ENCODE peak calls at places on chromosomes 6 and 20, in nine cellular contexts. O is CD8-positive, alpha-beta memory T cell; M is cardiac muscle cell; D is heart left ventricle; P is heart right ventricle; A is tibial nerve; E is HCT116; L is transverse colon; V is aorta. H is an unnamed sample. For H3K9me3, the result is how much of the 10 kb centered on the place peaks cover.

GRCh38 chr20:17849901-17850673 is 118.5 kb downstream of the SNX5 start:
- DNase-seq in E (peak), A (peak), V (peak), D (peak), M (no peak), L (peak), P (peak), O (no peak), H (no peak)

GRCh38 chr20:56903858-56904257 is 274.8 kb downstream of the TFAP2C start:
- DNase-seq in O (no peak), P (no peak), D (no peak), V (no peak), M (no peak), A (no peak), E (no peak), L (no peak), H (no peak)

GRCh38 chr20:50304883-50305635 is 114.4 kb downstream of the CEBPB start:
- DNase-seq in P (peak), M (no peak), E (no peak), V (peak), D (peak), A (peak), L (peak), O (no peak), H (no peak)

GRCh38 chr20:21684671-21685070 is 20.8 kb upstream of the PAX1 start:
- DNase-seq in A (no peak), E (no peak), D (no peak), V (no peak), L (no peak), P (no peak), O (no peak), M (no peak), H (no peak)

GRCh38 chr6:43575105-43575771 is 600 bp downstream of the XPO5 start:
- DNase-seq in L (peak), O (no peak), D (no peak), V (peak), M (peak), P (no peak), A (no peak), E (no peak), H (peak)

GRCh38 chr20:39214778-39215177 is 252.6 kb downstream of the DHX35 start:
- DNase-seq in D (no peak), A (no peak), O (no peak), P (no peak), L (no peak), E (no peak), M (no peak), V (no peak), H (no peak)

GRCh38 chr6:104486003-104486402 is 373.7 kb downstream of the HACE1 start:
- DNase-seq in D (no peak), A (no peak), V (no peak), P (no peak), M (no peak), O (no peak), E (no peak), L (no peak), H (no peak)

GRCh38 chr6:28943557-28944411 is 20.0 kb upstream of the TRIM27 start:
- DNase-seq in A (peak), M (peak), V (peak), P (peak), E (no peak), D (peak), L (peak), O (no peak), H (peak)

GRCh38 chr20:50645253-50646068 is 45.9 kb downstream of the RIPOR3 start:
- DNase-seq in A (peak), O (no peak), M (peak), L (peak), D (peak), E (peak), P (peak), V (peak), H (peak)

GRCh38 chr6:42961020-42961470 is 491 bp downstream of the GNMT start:
- DNase-seq in D (no peak), O (no peak), L (no peak), E (no peak), M (no peak), V (no peak), P (no peak), A (no peak), H (no peak)

GRCh38 chr6:19311786-19312185 is 525.4 kb upstream of the ID4 start:
- DNase-seq in V (no peak), A (no peak), E (no peak), M (no peak), O (no peak), L (no peak), D (no peak), P (no peak), H (peak)
- H3K27ac ChIP-seq in V (no peak), A (no peak), E (no peak), M (peak), O (no peak), L (no peak), D (no peak), P (no peak), H (no peak)

DNA sequence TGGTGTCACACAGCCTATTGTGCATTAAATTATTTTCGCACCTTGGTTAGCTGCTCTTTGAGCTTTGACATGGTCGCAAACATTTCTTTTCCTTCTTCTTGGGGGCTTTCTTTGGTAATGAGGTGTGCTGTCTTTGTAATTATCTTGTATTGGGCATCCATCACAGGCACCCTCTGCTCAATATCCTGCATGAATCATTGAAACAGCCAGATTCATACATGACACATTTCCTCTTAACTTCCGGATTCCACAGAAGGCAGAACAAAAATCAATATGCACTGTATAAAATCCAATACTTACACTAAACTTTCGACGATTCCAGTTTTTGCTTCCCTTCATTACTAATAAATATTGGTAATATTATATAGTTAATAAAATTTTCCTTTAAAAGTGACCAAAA is 175.6 kb downstream of the SYNE1 start:
- DNase-seq in O (no peak), M (no peak), A (no peak), L (no peak), E (no peak), V (no peak), D (no peak), P (no peak), H (no peak)
- H3K9me3 ChIP-seq in O (under half), M (under half), A (under half), L (under half), E (under half), V (under half), D (under half), P (under half), H (under half)

DNA sequence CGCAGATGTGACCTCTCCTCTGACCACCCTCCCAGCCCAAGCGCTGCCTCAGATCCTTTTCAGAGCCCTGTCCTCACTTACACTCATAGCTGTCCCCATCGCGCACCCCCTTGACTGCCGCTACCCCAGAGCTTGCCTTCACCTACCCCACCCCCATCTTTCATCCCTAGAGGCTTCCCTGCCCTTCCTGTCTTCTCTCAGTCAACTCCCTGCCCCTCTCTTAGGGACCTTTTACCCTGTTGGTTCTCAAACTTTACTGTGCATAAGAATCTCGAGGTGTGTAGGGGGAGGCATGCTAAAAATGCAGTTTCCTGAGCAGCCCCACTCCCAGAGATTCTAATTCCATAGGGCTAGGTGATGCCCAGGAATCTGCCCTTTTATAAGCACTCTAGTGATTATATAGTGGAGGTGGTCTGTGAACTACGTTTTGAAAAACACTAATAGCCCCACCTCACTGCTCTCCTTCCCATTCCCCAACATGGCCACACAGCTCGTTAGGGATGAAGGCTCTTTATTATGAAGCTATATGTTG is 725 bp downstream of the TM9SF4 start:
- DNase-seq in A (no peak), D (no peak), P (no peak), O (no peak), E (no peak), V (no peak), M (no peak), L (no peak), H (no peak)
- H3K4me3 ChIP-seq in A (peak), D (peak), P (peak), O (peak), E (peak), V (peak), M (peak), L (peak), H (peak)

DNA sequence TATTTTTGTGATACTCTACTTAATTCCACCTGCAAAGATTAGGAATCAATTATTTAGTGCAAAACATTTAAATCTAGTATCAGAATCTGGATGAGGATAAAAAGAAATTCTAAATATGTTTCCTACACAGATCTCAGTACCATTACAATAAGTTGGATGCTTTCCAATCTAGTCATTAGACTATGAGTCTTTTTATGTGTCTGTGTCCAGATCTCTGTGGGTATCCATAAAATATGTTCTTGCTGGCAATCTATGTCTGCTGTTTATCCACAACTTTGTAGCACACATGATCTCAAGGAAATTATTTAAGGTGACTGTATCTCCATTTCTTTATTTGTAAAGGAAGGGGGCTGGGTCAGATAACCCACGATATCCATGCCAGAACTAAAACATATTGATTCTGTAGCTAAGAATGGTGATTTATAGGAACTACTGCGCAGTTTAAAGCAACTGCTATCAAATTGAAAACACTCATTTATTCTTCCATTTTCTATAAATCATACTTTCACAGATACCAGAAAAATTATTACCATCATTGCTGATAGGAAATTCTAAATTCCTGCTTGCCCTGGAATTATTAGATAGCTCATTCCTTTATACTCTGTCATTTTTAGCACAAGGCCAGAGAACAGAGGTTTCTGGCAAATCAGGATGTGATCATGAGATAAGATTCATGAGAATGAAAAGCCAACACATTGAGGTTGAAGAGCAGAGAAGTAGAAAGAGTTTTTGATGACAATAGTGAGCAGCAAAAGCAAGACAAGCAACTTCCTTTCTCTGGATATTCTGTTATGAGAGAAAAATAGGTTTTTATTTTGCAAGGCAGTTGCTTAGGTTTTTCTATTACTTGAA is 851.4 kb upstream of the CITED2 start:
- DNase-seq in M (no peak), L (no peak), O (no peak), D (no peak), A (no peak), E (no peak), P (no peak), V (no peak), H (no peak)
- H3K27ac ChIP-seq in M (no peak), L (no peak), O (no peak), D (no peak), A (no peak), E (no peak), P (no peak), V (no peak), H (no peak)

GRCh38 chr6:169852504-169853195 is 101.2 kb downstream of the ERMARD start:
- DNase-seq in O (no peak), D (peak), P (no peak), A (no peak), V (no peak), E (no peak), M (no peak), L (no peak), H (no peak)
- H3K9me3 ChIP-seq in O (under half), D (under half), P (under half), A (under half), V (under half), E (under half), M (under half), L (under half), H (under half)

GRCh38 chr6:2245954-2246863 is 804 bp upstream of the GMDS start:
- DNase-seq in D (peak), M (peak), A (peak), E (peak), V (peak), P (peak), L (peak), O (peak), H (no peak)
- H3K4me3 ChIP-seq in D (peak), M (peak), A (peak), E (peak), V (peak), P (peak), L (peak), O (peak), H (peak)

DNA sequence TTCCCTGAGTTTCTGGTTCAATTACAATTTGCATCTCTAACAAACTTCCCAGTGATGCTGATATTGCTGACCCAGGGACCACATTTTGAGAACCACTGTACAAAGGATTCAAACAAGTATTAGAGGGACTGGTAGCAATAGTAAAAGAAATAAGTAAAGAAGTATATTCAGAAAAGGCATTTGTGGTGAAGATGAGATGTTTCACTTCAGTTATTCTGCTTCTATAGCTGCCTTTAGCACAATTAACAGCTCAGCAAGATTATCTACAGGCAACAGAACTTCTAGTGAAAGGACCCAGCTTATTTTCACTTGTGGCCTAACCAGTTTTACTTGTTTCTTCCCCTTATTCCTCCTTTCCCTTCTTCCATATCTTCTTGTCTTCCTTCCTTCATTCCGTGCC is 149.4 kb downstream of the PHF3 start:
- DNase-seq in E (no peak), O (no peak), V (no peak), D (no peak), P (no peak), L (no peak), M (no peak), A (no peak), H (no peak)
- H3K27ac ChIP-seq in E (no peak), O (no peak), V (no peak), D (no peak), P (no peak), L (no peak), M (no peak), A (no peak), H (no peak)

GRCh38 chr6:36160147-36160760 is 29.9 kb downstream of the MAPK13 start:
- DNase-seq in E (no peak), M (no peak), D (no peak), A (no peak), O (no peak), P (no peak), L (no peak), V (no peak), H (no peak)

GRCh38 chr6:36154286-36154685 is 24.0 kb downstream of the MAPK13 start:
- DNase-seq in P (no peak), D (no peak), E (no peak), A (no peak), L (no peak), O (no peak), M (no peak), V (no peak), H (no peak)

GRCh38 chr6:36150283-36150682 is 20.0 kb downstream of the MAPK13 start:
- DNase-seq in P (no peak), M (no peak), A (no peak), L (no peak), D (no peak), O (no peak), E (no peak), V (no peak), H (no peak)

DNA sequence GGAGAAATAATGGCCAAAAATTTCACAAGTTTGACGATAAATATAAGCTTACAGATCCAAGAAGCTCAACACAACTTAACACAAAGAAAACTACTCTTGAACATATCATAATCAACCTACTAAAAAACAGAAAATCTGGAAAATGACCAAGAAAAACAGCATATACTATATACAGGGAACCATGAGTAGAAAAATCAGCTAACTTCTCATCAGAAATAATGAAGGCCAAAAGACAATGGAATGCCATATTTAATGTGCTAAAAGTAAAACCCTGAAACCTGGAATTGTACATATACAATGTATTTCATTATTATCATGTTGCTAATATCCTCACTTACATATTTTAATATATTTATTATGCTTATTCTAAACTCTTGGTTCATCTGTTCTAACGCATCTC is 25.3 kb downstream of the MAPK13 start:
- DNase-seq in E (no peak), O (no peak), M (no peak), D (no peak), P (no peak), V (no peak), L (no peak), A (no peak), H (no peak)
- H3K9me3 ChIP-seq in E (under half), O (under half), M (under half), D (under half), P (under half), V (under half), L (under half), A (under half), H (under half)

DNA sequence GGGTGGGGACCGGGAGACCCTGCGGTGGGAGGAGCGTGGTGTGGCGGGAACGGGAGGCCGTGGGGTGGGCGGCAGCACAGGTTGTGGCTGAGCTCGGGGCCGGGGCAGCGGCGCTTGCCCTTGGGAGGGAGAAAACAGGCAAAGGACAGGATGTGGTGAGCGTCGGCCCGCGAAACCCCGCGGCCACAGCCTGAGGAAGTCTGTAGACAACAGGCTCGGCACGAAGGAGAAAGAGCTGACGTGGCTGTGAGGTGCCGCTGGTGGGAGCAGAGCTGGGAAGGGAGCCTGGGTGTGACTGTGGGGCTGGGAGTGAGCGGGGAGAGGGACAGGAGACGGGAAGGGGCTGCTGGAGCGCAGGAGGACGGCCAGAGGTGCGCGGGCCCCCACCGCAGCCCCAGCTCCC is 202.9 kb downstream of the DLL1 start:
- DNase-seq in P (no peak), D (peak), A (no peak), V (peak), O (peak), M (no peak), L (peak), E (no peak), H (no peak)
- H3K4me3 ChIP-seq in P (peak), D (no peak), A (peak), V (no peak), O (peak), M (no peak), L (no peak), E (no peak), H (no peak)

GRCh38 chr20:36439731-36440072 is 101.6 kb upstream of the MYL9 start:
- DNase-seq in D (no peak), V (no peak), L (no peak), A (no peak), O (no peak), P (no peak), E (no peak), M (no peak), H (no peak)

GRCh38 chr20:36441416-36441815 is 99.9 kb upstream of the MYL9 start:
- DNase-seq in A (no peak), P (no peak), O (no peak), E (no peak), D (no peak), M (no peak), L (no peak), V (no peak), H (no peak)

GRCh38 chr20:36440370-36441026 is 100.8 kb upstream of the MYL9 start:
- DNase-seq in D (no peak), L (no peak), E (no peak), V (no peak), M (no peak), A (no peak), O (no peak), P (no peak), H (no peak)

GRCh38 chr20:36439040-36439730 is 102.1 kb upstream of the MYL9 start:
- DNase-seq in P (peak), O (peak), V (peak), A (peak), M (peak), D (peak), E (peak), L (peak), H (peak)

DNA sequence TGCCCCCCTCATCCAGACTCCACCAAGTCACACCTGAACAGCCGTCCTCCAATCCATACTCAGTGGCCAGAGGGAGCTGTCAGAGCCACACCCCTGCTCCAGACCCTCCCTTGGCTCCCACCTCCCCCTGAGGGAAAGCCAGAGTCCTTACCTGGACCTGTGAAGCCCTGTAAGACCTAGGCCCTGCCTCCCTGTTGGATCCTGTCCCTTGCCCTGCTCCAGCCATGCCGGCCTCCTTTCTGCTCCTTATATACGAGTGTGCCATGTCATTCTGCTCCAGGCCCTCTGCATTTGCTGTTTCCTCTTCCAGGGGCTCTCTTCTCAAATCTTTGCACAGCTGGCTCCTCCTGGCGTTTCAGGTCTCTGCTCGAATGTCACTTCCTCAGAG is 100.3 kb upstream of the MYL9 start:
- DNase-seq in P (no peak), L (no peak), E (no peak), A (no peak), D (no peak), V (no peak), M (no peak), O (no peak), H (no peak)
- H3K27ac ChIP-seq in P (no peak), L (no peak), E (no peak), A (no peak), D (no peak), V (no peak), M (no peak), O (no peak), H (no peak)